ENCODE peak calls at places on chromosomes 3 and 15, in seven cellular contexts. One of them, this sample, is unnamed.

GRCh38 chr3:13069495-13069894 is 3.7 kb downstream of the IQSEC1 start:
- DNase-seq in OCI-LY7: peak; percentile 85
- DNase-seq in GM23248: no peak
- DNase-seq in hepatocyte: no peak
- DNase-seq in MM.1S: peak; percentile 51
- DNase-seq in PC-3: no peak
- DNase-seq in GM23338: no peak
- DNase-seq in this sample: no peak

GRCh38 chr15:40064231-40064894 is 25.4 kb upstream of the SRP14 start:
- DNase-seq in OCI-LY7: peak; percentile 81
- DNase-seq in GM23248: peak; percentile 69
- DNase-seq in hepatocyte: no peak
- DNase-seq in MM.1S: peak; percentile 77
- DNase-seq in PC-3: peak; percentile 92
- DNase-seq in GM23338: peak; percentile 40
- DNase-seq in this sample: no peak

GRCh38 chr15:58602823-58603222 is 146.7 kb downstream of the ADAM10 start:
- DNase-seq in OCI-LY7: no peak
- DNase-seq in GM23248: no peak
- DNase-seq in hepatocyte: no peak
- DNase-seq in MM.1S: no peak
- DNase-seq in PC-3: no peak
- DNase-seq in GM23338: no peak
- DNase-seq in this sample: no peak

GRCh38 chr3:184582998-184583344 is 21.4 kb downstream of the EPHB3 start:
- DNase-seq in OCI-LY7: no peak
- DNase-seq in GM23248: no peak
- DNase-seq in hepatocyte: no peak
- DNase-seq in MM.1S: no peak
- DNase-seq in PC-3: no peak
- DNase-seq in GM23338: no peak
- DNase-seq in this sample: no peak

GRCh38 chr15:40951764-40952163 is 1.5 kb upstream of the CHAC1 start:
- DNase-seq in OCI-LY7: no peak
- DNase-seq in GM23248: no peak
- DNase-seq in hepatocyte: no peak
- DNase-seq in MM.1S: no peak
- DNase-seq in PC-3: no peak
- DNase-seq in GM23338: no peak
- DNase-seq in this sample: no peak

GRCh38 chr3:15377961-15378791 is 45.8 kb upstream of the SH3BP5 start:
- DNase-seq in OCI-LY7: peak; percentile 97
- DNase-seq in GM23248: peak; percentile 99
- DNase-seq in hepatocyte: peak; percentile 97
- DNase-seq in MM.1S: peak; percentile 96
- DNase-seq in PC-3: peak; percentile 97
- DNase-seq in GM23338: peak; percentile 99
- DNase-seq in this sample: peak; percentile 71

GRCh38 chr3:12462159-12462962 is 21.9 kb upstream of the TSEN2 start:
- DNase-seq in OCI-LY7: no peak
- DNase-seq in GM23248: no peak
- DNase-seq in hepatocyte: peak; percentile 55
- DNase-seq in MM.1S: no peak
- DNase-seq in PC-3: peak; percentile 92
- DNase-seq in GM23338: no peak
- DNase-seq in this sample: no peak

GRCh38 chr3:121995190-121996137 is 26.6 kb downstream of the ILDR1 start:
- DNase-seq in OCI-LY7: peak; percentile 87
- DNase-seq in GM23248: peak; percentile 78
- DNase-seq in hepatocyte: peak; percentile 80
- DNase-seq in MM.1S: peak; percentile 76
- DNase-seq in PC-3: peak; percentile 98
- DNase-seq in GM23338: peak; percentile 90
- DNase-seq in this sample: peak; percentile 84

GRCh38 chr3:20890124-20890523 is 704.1 kb upstream of the SGO1 start:
- DNase-seq in OCI-LY7: no peak
- DNase-seq in GM23248: no peak
- DNase-seq in hepatocyte: no peak
- DNase-seq in MM.1S: no peak
- DNase-seq in PC-3: no peak
- DNase-seq in GM23338: no peak
- DNase-seq in this sample: no peak

GRCh38 chr3:66933233-66933632 is 64.9 kb upstream of the KBTBD8 start:
- DNase-seq in OCI-LY7: no peak
- DNase-seq in GM23248: no peak
- DNase-seq in hepatocyte: no peak
- DNase-seq in MM.1S: no peak
- DNase-seq in PC-3: no peak
- DNase-seq in GM23338: peak; percentile 88
- DNase-seq in this sample: no peak

GRCh38 chr3:52851348-52851747 is 16.5 kb upstream of the MUSTN1 start:
- DNase-seq in OCI-LY7: peak; percentile 60
- DNase-seq in GM23248: peak; percentile 58
- DNase-seq in hepatocyte: peak; percentile 70
- DNase-seq in MM.1S: peak; percentile 20
- DNase-seq in PC-3: peak; percentile 51
- DNase-seq in GM23338: peak; percentile 83
- DNase-seq in this sample: peak; percentile 38

GRCh38 chr3:195100903-195101591 is 169.9 kb downstream of the XXYLT1 start:
- DNase-seq in OCI-LY7: no peak
- DNase-seq in GM23248: peak; percentile 38
- DNase-seq in hepatocyte: no peak
- DNase-seq in MM.1S: no peak
- DNase-seq in PC-3: no peak
- DNase-seq in GM23338: no peak
- DNase-seq in this sample: no peak

GRCh38 chr15:68679961-68680371 is 101.2 kb downstream of the CORO2B start:
- DNase-seq in OCI-LY7: no peak
- DNase-seq in GM23248: no peak
- DNase-seq in hepatocyte: no peak
- DNase-seq in MM.1S: no peak
- DNase-seq in PC-3: no peak
- DNase-seq in GM23338: no peak
- DNase-seq in this sample: no peak

GRCh38 chr3:186261638-186262037 is 100.4 kb downstream of the DGKG start:
- DNase-seq in OCI-LY7: peak; percentile 39
- DNase-seq in GM23248: peak; percentile 14
- DNase-seq in hepatocyte: no peak
- DNase-seq in MM.1S: peak; percentile 29
- DNase-seq in PC-3: peak; percentile 51
- DNase-seq in GM23338: peak; percentile 89
- DNase-seq in this sample: no peak

GRCh38 chr15:48833526-48833925 is 22.7 kb upstream of the CEP152 start:
- DNase-seq in OCI-LY7: no peak
- DNase-seq in GM23248: no peak
- DNase-seq in hepatocyte: no peak
- DNase-seq in MM.1S: no peak
- DNase-seq in PC-3: no peak
- DNase-seq in GM23338: no peak
- DNase-seq in this sample: no peak

GRCh38 chr3:57068437-57069089 is 8.1 kb downstream of the SPATA12 start:
- DNase-seq in OCI-LY7: peak; percentile 98
- DNase-seq in GM23248: peak; percentile 89
- DNase-seq in hepatocyte: peak; percentile 63
- DNase-seq in MM.1S: no peak
- DNase-seq in PC-3: peak; percentile 81
- DNase-seq in GM23338: no peak
- DNase-seq in this sample: peak; percentile 97

GRCh38 chr3:10529809-10530208 is 24.4 kb upstream of the ATP2B2 start:
- DNase-seq in OCI-LY7: no peak
- DNase-seq in GM23248: no peak
- DNase-seq in hepatocyte: no peak
- DNase-seq in MM.1S: no peak
- DNase-seq in PC-3: no peak
- DNase-seq in GM23338: no peak
- DNase-seq in this sample: no peak

GRCh38 chr3:192687488-192688152 is 39.7 kb downstream of the FGF12 start:
- DNase-seq in OCI-LY7: no peak
- DNase-seq in GM23248: no peak
- DNase-seq in hepatocyte: no peak
- DNase-seq in MM.1S: no peak
- DNase-seq in PC-3: no peak
- DNase-seq in GM23338: no peak
- DNase-seq in this sample: no peak

GRCh38 chr3:196284396-196284795 is 3.1 kb downstream of the PCYT1A start:
- DNase-seq in OCI-LY7: no peak
- DNase-seq in GM23248: peak; percentile 70
- DNase-seq in hepatocyte: no peak
- DNase-seq in MM.1S: no peak
- DNase-seq in PC-3: no peak
- DNase-seq in GM23338: no peak
- DNase-seq in this sample: no peak

GRCh38 chr3:176872771-176873209 is 324.5 kb downstream of the TBL1XR1 start:
- DNase-seq in OCI-LY7: peak; percentile 69
- DNase-seq in GM23248: peak; percentile 68
- DNase-seq in hepatocyte: peak; percentile 70
- DNase-seq in MM.1S: peak; percentile 91
- DNase-seq in PC-3: peak; percentile 76
- DNase-seq in GM23338: peak; percentile 87
- DNase-seq in this sample: peak; percentile 34

DNA sequence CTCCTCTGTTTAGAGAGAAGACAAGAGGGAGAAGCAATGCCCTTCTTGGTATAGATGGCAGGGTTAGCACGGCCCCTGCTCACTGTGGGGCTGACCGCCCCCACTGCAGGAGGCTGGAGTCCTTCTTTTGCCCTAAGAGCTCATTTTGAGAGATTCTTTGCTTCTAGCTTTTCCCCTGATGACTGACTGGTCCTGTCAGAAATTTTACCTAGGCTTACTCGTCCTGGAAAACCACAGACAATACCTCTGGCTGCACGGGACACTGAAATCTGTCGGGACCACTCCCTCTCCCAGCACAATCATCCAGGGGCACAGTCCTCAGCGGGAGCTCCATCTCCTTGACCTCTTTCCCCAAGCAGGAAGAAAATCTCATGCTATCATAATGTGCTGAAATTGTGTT is 143.0 kb upstream of the RGMA start:
- DNase-seq in OCI-LY7: no peak
- DNase-seq in GM23248: no peak
- DNase-seq in hepatocyte: no peak
- DNase-seq in MM.1S: no peak
- DNase-seq in PC-3: no peak
- DNase-seq in GM23338: no peak
- DNase-seq in this sample: no peak
- H3K4me1 ChIP-seq in OCI-LY7: no peaks in the 10 kb centered on the region
- H3K4me1 ChIP-seq in GM23248: no peaks in the 10 kb centered on the region
- H3K4me1 ChIP-seq in hepatocyte: no peaks in the 10 kb centered on the region
- H3K4me1 ChIP-seq in MM.1S: no peaks in the 10 kb centered on the region
- H3K4me1 ChIP-seq in PC-3: no peaks in the 10 kb centered on the region
- H3K4me1 ChIP-seq in GM23338: peaks cover 13% of the 10 kb centered on the region
- H3K4me1 ChIP-seq in this sample: no peaks in the 10 kb centered on the region

DNA sequence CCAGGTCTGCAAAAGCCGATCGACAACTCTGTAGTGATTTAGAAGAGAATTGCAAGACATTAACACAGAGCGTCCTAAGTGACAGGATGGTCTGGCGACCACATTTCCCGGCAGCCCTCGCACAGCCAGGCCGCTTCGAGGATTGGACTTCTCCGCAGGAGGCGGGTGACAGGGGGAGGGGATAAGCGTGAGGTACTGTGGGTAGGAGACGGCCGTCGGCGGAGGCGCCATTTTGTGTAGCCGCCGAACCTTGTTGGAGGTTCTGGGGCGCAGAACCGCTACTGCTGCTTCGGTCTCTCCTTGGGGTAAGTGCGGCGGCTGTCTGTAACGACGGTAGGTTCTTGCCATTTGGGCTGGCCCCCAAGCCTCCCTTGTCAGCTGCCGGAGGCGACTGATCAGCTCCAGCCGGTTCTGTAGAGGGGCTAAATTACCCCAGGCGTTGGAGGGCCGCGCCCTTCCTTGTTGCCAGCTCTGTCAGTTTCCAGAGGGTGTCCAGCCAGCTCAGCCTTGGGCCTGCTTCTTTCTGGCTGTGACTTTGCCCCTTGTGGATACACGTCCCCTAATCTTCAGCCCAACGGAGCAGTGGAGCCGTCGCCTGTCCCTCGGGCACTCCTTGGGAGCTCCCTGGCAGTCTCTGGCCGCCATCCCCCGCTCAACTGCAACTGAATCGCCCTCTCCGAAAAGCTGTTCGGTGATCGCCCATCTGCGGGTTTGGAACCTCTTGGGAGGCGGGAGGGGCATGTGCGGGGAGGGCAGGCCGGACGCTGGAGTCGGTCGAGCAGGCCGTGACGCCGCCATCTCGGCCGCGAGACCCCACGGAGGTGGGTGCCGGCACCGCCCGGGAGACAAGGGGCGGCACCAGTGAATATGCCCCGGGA is at the start of gene RBM5:
- DNase-seq in OCI-LY7: peak; percentile 92
- DNase-seq in GM23248: peak; percentile 98
- DNase-seq in hepatocyte: peak; percentile 96
- DNase-seq in MM.1S: peak; percentile 95
- DNase-seq in PC-3: peak; percentile 95
- DNase-seq in GM23338: peak; percentile 97
- DNase-seq in this sample: peak; percentile 80
- H3K27ac ChIP-seq in OCI-LY7: peak within 1 kb of the TSS; percentile 66
- H3K27ac ChIP-seq in GM23248: peak within 1 kb of the TSS; percentile 89
- H3K27ac ChIP-seq in hepatocyte: peak within 1 kb of the TSS; percentile 97
- H3K27ac ChIP-seq in MM.1S: peak within 1 kb of the TSS; percentile 70
- H3K27ac ChIP-seq in PC-3: peak within 1 kb of the TSS; percentile 85
- H3K27ac ChIP-seq in GM23338: peak within 1 kb of the TSS; percentile 88
- H3K27ac ChIP-seq in this sample: peak within 1 kb of the TSS; percentile 53

GRCh38 chr3:189317911-189318310 is 146.1 kb downstream of the TPRG1 start:
- DNase-seq in OCI-LY7: no peak
- DNase-seq in GM23248: no peak
- DNase-seq in hepatocyte: no peak
- DNase-seq in MM.1S: no peak
- DNase-seq in PC-3: no peak
- DNase-seq in GM23338: no peak
- DNase-seq in this sample: no peak
- H3K9me2 ChIP-seq in OCI-LY7: no peaks in the 10 kb centered on the region
- H3K9me2 ChIP-seq in GM23248: peaks cover 4% of the 10 kb centered on the region
- H3K9me2 ChIP-seq in hepatocyte: no peaks in the 10 kb centered on the region
- H3K9me2 ChIP-seq in MM.1S: no peaks in the 10 kb centered on the region
- H3K9me2 ChIP-seq in PC-3: no peaks in the 10 kb centered on the region
- H3K9me2 ChIP-seq in GM23338: no peaks in the 10 kb centered on the region
- H3K9me2 ChIP-seq in this sample: no peaks in the 10 kb centered on the region

GRCh38 chr3:55718475-55718874 is 231.4 kb upstream of the WNT5A start:
- DNase-seq in OCI-LY7: no peak
- DNase-seq in GM23248: peak; percentile 42
- DNase-seq in hepatocyte: no peak
- DNase-seq in MM.1S: no peak
- DNase-seq in PC-3: no peak
- DNase-seq in GM23338: no peak
- DNase-seq in this sample: no peak

GRCh38 chr3:55718956-55719355 is 231.8 kb upstream of the WNT5A start:
- DNase-seq in OCI-LY7: no peak
- DNase-seq in GM23248: no peak
- DNase-seq in hepatocyte: no peak
- DNase-seq in MM.1S: no peak
- DNase-seq in PC-3: no peak
- DNase-seq in GM23338: no peak
- DNase-seq in this sample: no peak

GRCh38 chr3:55718074-55718473 is 231.0 kb upstream of the WNT5A start:
- DNase-seq in OCI-LY7: no peak
- DNase-seq in GM23248: no peak
- DNase-seq in hepatocyte: no peak
- DNase-seq in MM.1S: no peak
- DNase-seq in PC-3: no peak
- DNase-seq in GM23338: no peak
- DNase-seq in this sample: no peak

GRCh38 chr3:55716611-55717225 is 229.6 kb upstream of the WNT5A start:
- DNase-seq in OCI-LY7: no peak
- DNase-seq in GM23248: no peak
- DNase-seq in hepatocyte: peak; percentile 16
- DNase-seq in MM.1S: no peak
- DNase-seq in PC-3: no peak
- DNase-seq in GM23338: no peak
- DNase-seq in this sample: no peak

GRCh38 chr3:55716044-55716443 is 228.9 kb upstream of the WNT5A start:
- DNase-seq in OCI-LY7: no peak
- DNase-seq in GM23248: no peak
- DNase-seq in hepatocyte: no peak
- DNase-seq in MM.1S: no peak
- DNase-seq in PC-3: no peak
- DNase-seq in GM23338: no peak
- DNase-seq in this sample: no peak
- H3K4me1 ChIP-seq in OCI-LY7: peaks cover 39% of the 10 kb centered on the region
- H3K4me1 ChIP-seq in GM23248: peaks cover 21% of the 10 kb centered on the region
- H3K4me1 ChIP-seq in hepatocyte: no peaks in the 10 kb centered on the region
- H3K4me1 ChIP-seq in MM.1S: no peaks in the 10 kb centered on the region
- H3K4me1 ChIP-seq in PC-3: no peaks in the 10 kb centered on the region
- H3K4me1 ChIP-seq in GM23338: no peaks in the 10 kb centered on the region
- H3K4me1 ChIP-seq in this sample: peaks cover 10% of the 10 kb centered on the region

This sample was measured in PC-9.